ENCODE peak calls at places on chromosomes 4 and X, in four cellular contexts. Y is Karpas-422; A is activated naive CD4-positive, alpha-beta T cell treated with Interleukin-2 at 50 U/mL for 16 hours; Z is SK-MEL-5. Q is an unnamed sample.

GRCh38 chr4:99447079-99447478 is 11.9 kb upstream of the ADH7 start:
- DNase-seq in A (no peak), Y (no peak), Z (peak; percentile 12), Q (no peak)

GRCh38 chrX:16462912-16463311 is 187.0 kb upstream of the S100G start:
- DNase-seq in Z (no peak), A (no peak), Y (no peak), Q (no peak)

GRCh38 chrX:56728321-56728720 is 722 bp upstream of the NBDY start:
- DNase-seq in Z (peak; percentile 27), Y (peak; percentile 50), A (no peak), Q (peak; percentile 38)

GRCh38 chr4:149280886-149281285 is 534.8 kb downstream of the IQCM start:
- DNase-seq in A (no peak), Y (no peak), Z (no peak), Q (no peak)

GRCh38 chr4:176635372-176636261 is 157.1 kb downstream of the VEGFC start:
- DNase-seq in Y (no peak), A (no peak), Z (peak; percentile 97), Q (no peak)

GRCh38 chr4:3529363-3529762 is 2.9 kb downstream of the LRPAP1 start:
- DNase-seq in Z (no peak), Y (peak; percentile 53), A (no peak), Q (peak; percentile 59)

GRCh38 chr4:3582091-3582475 is 49.9 kb upstream of the LRPAP1 start:
- DNase-seq in Z (no peak), A (no peak), Y (no peak), Q (no peak)

GRCh38 chrX:53831662-53832635 is 145.4 kb upstream of the HUWE1 start:
- DNase-seq in Y (peak; percentile 73), Z (peak; percentile 63), A (peak; percentile 37), Q (peak; percentile 50)

GRCh38 chrX:123348468-123348867 is 164.4 kb downstream of the GRIA3 start:
- DNase-seq in Y (no peak), A (no peak), Z (no peak), Q (no peak)

GRCh38 chr4:128358231-128358902 is 70.8 kb upstream of the PGRMC2 start:
- DNase-seq in Y (no peak), Z (no peak), A (no peak), Q (no peak)

GRCh38 chr4:40875507-40876150 is 125.9 kb downstream of the NSUN7 start:
- DNase-seq in Z (no peak), A (no peak), Y (no peak), Q (no peak)

GRCh38 chr4:24794916-24795665 is at the start of gene SOD3:
- DNase-seq in A (no peak), Z (no peak), Y (no peak), Q (no peak)

GRCh38 chrX:133214316-133214715 is 3.8 kb downstream of the TFDP3 start:
- DNase-seq in A (no peak), Z (no peak), Y (no peak), Q (no peak)

GRCh38 chrX:12570859-12571501 is 220.2 kb upstream of the PRPS2 start:
- DNase-seq in Y (no peak), Z (no peak), A (no peak), Q (no peak)

GRCh38 chr4:112361181-112361791 is 64.1 kb downstream of the ALPK1 start:
- DNase-seq in A (no peak), Y (no peak), Z (peak; percentile 4), Q (peak; percentile 61)

GRCh38 chr4:120694973-120695372 is 227.6 kb downstream of the PRDM5 start:
- DNase-seq in Y (no peak), A (no peak), Z (peak; percentile 37), Q (no peak)

GRCh38 chr4:147927377-147928137 is 195.7 kb downstream of the ARHGAP10 start:
- DNase-seq in Y (no peak), A (no peak), Z (no peak), Q (no peak)

GRCh38 chr4:100347241-100347640 is 157.0 kb upstream of the DDIT4L start:
- DNase-seq in A (no peak), Y (no peak), Z (no peak), Q (no peak)

GRCh38 chrX:69387559-69388487 is 116.3 kb upstream of the NALF2 start:
- DNase-seq in Z (peak; percentile 64), A (peak; percentile 22), Y (peak; percentile 80), Q (no peak)

GRCh38 chrX:23616361-23616760 is 50.9 kb upstream of the PRDX4 start:
- DNase-seq in Z (peak; percentile 45), Y (peak; percentile 71), A (no peak), Q (peak; percentile 11)